ENCODE peak calls at places on chromosome 7, in four cellular contexts. A is COLO829, N is cardiac fibroblast, Z is NCI-H2029. G is an unnamed sample.
A peak's percentile ranks its signal among the peaks of the same experiment; 100 is the strongest.

GRCh38 chr7:35619863-35620262 is 75.1 kb downstream of the HERPUD2 start:
- DNase-seq in A (no peak), N (no peak), Z (no peak), G (no peak)

GRCh38 chr7:106588576-106589494 is 72.1 kb downstream of the CCDC71L start:
- DNase-seq in A (no peak), N (no peak), Z (no peak), G (no peak)

GRCh38 chr7:70596575-70596891 is 535.4 kb upstream of the GALNT17 start:
- DNase-seq in A (no peak), N (no peak), Z (no peak), G (no peak)

GRCh38 chr7:157766098-157766497 is 429.3 kb downstream of the DNAJB6 start:
- DNase-seq in A (no peak), N (no peak), Z (no peak), G (no peak)

GRCh38 chr7:157532068-157532467 is 195.3 kb downstream of the DNAJB6 start:
- DNase-seq in A (no peak), N (no peak), Z (no peak), G (no peak)

GRCh38 chr7:102978280-102978679 is 65.5 kb downstream of the LRRC17 start:
- DNase-seq in A (no peak), N (peak; percentile 95), Z (no peak), G (no peak)

GRCh38 chr7:117325836-117326235 is 3.0 kb upstream of the WNT2 start:
- DNase-seq in A (no peak), N (peak; percentile 45), Z (no peak), G (no peak)

GRCh38 chr7:18040196-18040595 is 12.6 kb upstream of the PRPS1L1 start:
- DNase-seq in A (peak; percentile 86), N (peak; percentile 62), Z (no peak), G (no peak)

GRCh38 chr7:47817922-47818321 is 130.3 kb downstream of the PKD1L1 start:
- DNase-seq in A (no peak), N (peak; percentile 29), Z (no peak), G (no peak)

GRCh38 chr7:30530373-30530772 is 25.7 kb upstream of the GGCT start:
- DNase-seq in A (no peak), N (no peak), Z (no peak), G (no peak)